ENCODE peak calls at places on chromosome 16, in ten cellular contexts. One of them, this sample, is unnamed.

GRCh38 chr16:29304251-29304900 is 102.1 kb downstream of the NPIPB11 start:
- DNase-seq in Calu3: no peak
- DNase-seq in LNCaP clone FGC: no peak
- DNase-seq in A172: no peak
- DNase-seq in activated T-helper 2 cell treated with anti-CD3 and anti-CD28 coated beads, Interferon-gamma antibody, Interleukin-2, Interleukin-4, amounts not matched to agents 10 μg/mL and 5 μg/mL and 100 μg/mL, durations not matched to agents 14 hours and 24 hours and 36 hours: no peak
- DNase-seq in activated CD4-positive, alpha-beta T cell treated with anti-CD3 and anti-CD28 coated beads, Interleukin-2, amount 50 U/mL, for 24 hours: no peak
- DNase-seq in AML-193: no peak
- DNase-seq in tibial artery: no peak
- DNase-seq in nephron progenitor cell: no peak
- DNase-seq in NCI-H1436 treated with DMSO at 0.1 percent for 48 hours: no peak
- DNase-seq in this sample: no peak

GRCh38 chr16:3554351-3554928 is 22.8 kb downstream of the NLRC3 start:
- DNase-seq in tibial artery: no peak
- DNase-seq in A172: no peak
- DNase-seq in LNCaP clone FGC: no peak
- DNase-seq in NCI-H1436 treated with DMSO at 0.1 percent for 48 hours: no peak
- DNase-seq in AML-193: no peak
- DNase-seq in activated T-helper 2 cell treated with anti-CD3 and anti-CD28 coated beads, Interferon-gamma antibody, Interleukin-2, Interleukin-4, amounts not matched to agents 10 μg/mL and 5 μg/mL and 100 μg/mL, durations not matched to agents 14 hours and 24 hours and 36 hours: no peak
- DNase-seq in nephron progenitor cell: no peak
- DNase-seq in Calu3: no peak
- DNase-seq in activated CD4-positive, alpha-beta T cell treated with anti-CD3 and anti-CD28 coated beads, Interleukin-2, amount 50 U/mL, for 24 hours: no peak
- DNase-seq in this sample: no peak

GRCh38 chr16:50653056-50653455 is 28.1 kb downstream of the SNX20 start:
- DNase-seq in Calu3: no peak
- DNase-seq in tibial artery: no peak
- DNase-seq in activated T-helper 2 cell treated with anti-CD3 and anti-CD28 coated beads, Interferon-gamma antibody, Interleukin-2, Interleukin-4, amounts not matched to agents 10 μg/mL and 5 μg/mL and 100 μg/mL, durations not matched to agents 14 hours and 24 hours and 36 hours: no peak
- DNase-seq in A172: no peak
- DNase-seq in AML-193: no peak
- DNase-seq in LNCaP clone FGC: no peak
- DNase-seq in nephron progenitor cell: no peak
- DNase-seq in activated CD4-positive, alpha-beta T cell treated with anti-CD3 and anti-CD28 coated beads, Interleukin-2, amount 50 U/mL, for 24 hours: no peak
- DNase-seq in NCI-H1436 treated with DMSO at 0.1 percent for 48 hours: no peak
- DNase-seq in this sample: no peak

GRCh38 chr16:85234310-85235235 is 122.3 kb upstream of the CIBAR2 start:
- DNase-seq in activated CD4-positive, alpha-beta T cell treated with anti-CD3 and anti-CD28 coated beads, Interleukin-2, amount 50 U/mL, for 24 hours: no peak
- DNase-seq in nephron progenitor cell: peak
- DNase-seq in NCI-H1436 treated with DMSO at 0.1 percent for 48 hours: no peak
- DNase-seq in AML-193: no peak
- DNase-seq in LNCaP clone FGC: no peak
- DNase-seq in tibial artery: peak
- DNase-seq in A172: peak
- DNase-seq in activated T-helper 2 cell treated with anti-CD3 and anti-CD28 coated beads, Interferon-gamma antibody, Interleukin-2, Interleukin-4, amounts not matched to agents 10 μg/mL and 5 μg/mL and 100 μg/mL, durations not matched to agents 14 hours and 24 hours and 36 hours: no peak
- DNase-seq in Calu3: peak
- DNase-seq in this sample: peak

GRCh38 chr16:50208460-50208931 is 55.4 kb downstream of the TENT4B start:
- DNase-seq in nephron progenitor cell: no peak
- DNase-seq in AML-193: no peak
- DNase-seq in activated T-helper 2 cell treated with anti-CD3 and anti-CD28 coated beads, Interferon-gamma antibody, Interleukin-2, Interleukin-4, amounts not matched to agents 10 μg/mL and 5 μg/mL and 100 μg/mL, durations not matched to agents 14 hours and 24 hours and 36 hours: no peak
- DNase-seq in NCI-H1436 treated with DMSO at 0.1 percent for 48 hours: no peak
- DNase-seq in activated CD4-positive, alpha-beta T cell treated with anti-CD3 and anti-CD28 coated beads, Interleukin-2, amount 50 U/mL, for 24 hours: no peak
- DNase-seq in A172: peak
- DNase-seq in Calu3: no peak
- DNase-seq in tibial artery: no peak
- DNase-seq in LNCaP clone FGC: no peak
- DNase-seq in this sample: no peak

GRCh38 chr16:48409839-48410610 is 24.8 kb upstream of the SIAH1 start:
- DNase-seq in nephron progenitor cell: no peak
- DNase-seq in activated CD4-positive, alpha-beta T cell treated with anti-CD3 and anti-CD28 coated beads, Interleukin-2, amount 50 U/mL, for 24 hours: no peak
- DNase-seq in Calu3: peak
- DNase-seq in AML-193: no peak
- DNase-seq in activated T-helper 2 cell treated with anti-CD3 and anti-CD28 coated beads, Interferon-gamma antibody, Interleukin-2, Interleukin-4, amounts not matched to agents 10 μg/mL and 5 μg/mL and 100 μg/mL, durations not matched to agents 14 hours and 24 hours and 36 hours: no peak
- DNase-seq in A172: peak
- DNase-seq in LNCaP clone FGC: no peak
- DNase-seq in tibial artery: no peak
- DNase-seq in NCI-H1436 treated with DMSO at 0.1 percent for 48 hours: no peak
- DNase-seq in this sample: peak

GRCh38 chr16:8764486-8765250 is 32.8 kb downstream of the TMEM186 start:
- DNase-seq in AML-193: no peak
- DNase-seq in A172: no peak
- DNase-seq in activated T-helper 2 cell treated with anti-CD3 and anti-CD28 coated beads, Interferon-gamma antibody, Interleukin-2, Interleukin-4, amounts not matched to agents 10 μg/mL and 5 μg/mL and 100 μg/mL, durations not matched to agents 14 hours and 24 hours and 36 hours: no peak
- DNase-seq in tibial artery: no peak
- DNase-seq in activated CD4-positive, alpha-beta T cell treated with anti-CD3 and anti-CD28 coated beads, Interleukin-2, amount 50 U/mL, for 24 hours: no peak
- DNase-seq in Calu3: no peak
- DNase-seq in nephron progenitor cell: no peak
- DNase-seq in LNCaP clone FGC: no peak
- DNase-seq in NCI-H1436 treated with DMSO at 0.1 percent for 48 hours: no peak
- DNase-seq in this sample: no peak

GRCh38 chr16:66266436-66267286 is 99.8 kb upstream of the CDH5 start:
- DNase-seq in AML-193: no peak
- DNase-seq in Calu3: no peak
- DNase-seq in A172: no peak
- DNase-seq in NCI-H1436 treated with DMSO at 0.1 percent for 48 hours: no peak
- DNase-seq in LNCaP clone FGC: no peak
- DNase-seq in tibial artery: peak
- DNase-seq in activated T-helper 2 cell treated with anti-CD3 and anti-CD28 coated beads, Interferon-gamma antibody, Interleukin-2, Interleukin-4, amounts not matched to agents 10 μg/mL and 5 μg/mL and 100 μg/mL, durations not matched to agents 14 hours and 24 hours and 36 hours: no peak
- DNase-seq in activated CD4-positive, alpha-beta T cell treated with anti-CD3 and anti-CD28 coated beads, Interleukin-2, amount 50 U/mL, for 24 hours: no peak
- DNase-seq in nephron progenitor cell: peak
- DNase-seq in this sample: peak

GRCh38 chr16:24036038-24036543 is 200.3 kb downstream of the PRKCB start:
- DNase-seq in activated T-helper 2 cell treated with anti-CD3 and anti-CD28 coated beads, Interferon-gamma antibody, Interleukin-2, Interleukin-4, amounts not matched to agents 10 μg/mL and 5 μg/mL and 100 μg/mL, durations not matched to agents 14 hours and 24 hours and 36 hours: no peak
- DNase-seq in activated CD4-positive, alpha-beta T cell treated with anti-CD3 and anti-CD28 coated beads, Interleukin-2, amount 50 U/mL, for 24 hours: no peak
- DNase-seq in tibial artery: no peak
- DNase-seq in NCI-H1436 treated with DMSO at 0.1 percent for 48 hours: no peak
- DNase-seq in nephron progenitor cell: no peak
- DNase-seq in AML-193: no peak
- DNase-seq in Calu3: no peak
- DNase-seq in LNCaP clone FGC: no peak
- DNase-seq in A172: no peak
- DNase-seq in this sample: no peak

GRCh38 chr16:28824548-28824973 is 1.8 kb downstream of the ATXN2L start:
- DNase-seq in activated T-helper 2 cell treated with anti-CD3 and anti-CD28 coated beads, Interferon-gamma antibody, Interleukin-2, Interleukin-4, amounts not matched to agents 10 μg/mL and 5 μg/mL and 100 μg/mL, durations not matched to agents 14 hours and 24 hours and 36 hours: no peak
- DNase-seq in nephron progenitor cell: no peak
- DNase-seq in Calu3: no peak
- DNase-seq in tibial artery: no peak
- DNase-seq in NCI-H1436 treated with DMSO at 0.1 percent for 48 hours: no peak
- DNase-seq in LNCaP clone FGC: no peak
- DNase-seq in AML-193: no peak
- DNase-seq in A172: no peak
- DNase-seq in activated CD4-positive, alpha-beta T cell treated with anti-CD3 and anti-CD28 coated beads, Interleukin-2, amount 50 U/mL, for 24 hours: no peak
- DNase-seq in this sample: no peak

GRCh38 chr16:24635900-24636610 is 93.4 kb upstream of the TNRC6A start:
- DNase-seq in Calu3: peak
- DNase-seq in nephron progenitor cell: no peak
- DNase-seq in activated CD4-positive, alpha-beta T cell treated with anti-CD3 and anti-CD28 coated beads, Interleukin-2, amount 50 U/mL, for 24 hours: no peak
- DNase-seq in activated T-helper 2 cell treated with anti-CD3 and anti-CD28 coated beads, Interferon-gamma antibody, Interleukin-2, Interleukin-4, amounts not matched to agents 10 μg/mL and 5 μg/mL and 100 μg/mL, durations not matched to agents 14 hours and 24 hours and 36 hours: no peak
- DNase-seq in AML-193: no peak
- DNase-seq in LNCaP clone FGC: peak
- DNase-seq in tibial artery: peak
- DNase-seq in NCI-H1436 treated with DMSO at 0.1 percent for 48 hours: no peak
- DNase-seq in A172: peak
- DNase-seq in this sample: peak

GRCh38 chr16:65068151-65068740 is 53.6 kb downstream of the CDH11 start:
- DNase-seq in A172: peak
- DNase-seq in activated T-helper 2 cell treated with anti-CD3 and anti-CD28 coated beads, Interferon-gamma antibody, Interleukin-2, Interleukin-4, amounts not matched to agents 10 μg/mL and 5 μg/mL and 100 μg/mL, durations not matched to agents 14 hours and 24 hours and 36 hours: no peak
- DNase-seq in activated CD4-positive, alpha-beta T cell treated with anti-CD3 and anti-CD28 coated beads, Interleukin-2, amount 50 U/mL, for 24 hours: no peak
- DNase-seq in tibial artery: no peak
- DNase-seq in Calu3: no peak
- DNase-seq in LNCaP clone FGC: no peak
- DNase-seq in NCI-H1436 treated with DMSO at 0.1 percent for 48 hours: no peak
- DNase-seq in nephron progenitor cell: no peak
- DNase-seq in AML-193: no peak
- DNase-seq in this sample: no peak

GRCh38 chr16:15754821-15755534 is 101.8 kb downstream of the MYH11 start:
- DNase-seq in A172: no peak
- DNase-seq in tibial artery: no peak
- DNase-seq in activated T-helper 2 cell treated with anti-CD3 and anti-CD28 coated beads, Interferon-gamma antibody, Interleukin-2, Interleukin-4, amounts not matched to agents 10 μg/mL and 5 μg/mL and 100 μg/mL, durations not matched to agents 14 hours and 24 hours and 36 hours: no peak
- DNase-seq in Calu3: no peak
- DNase-seq in activated CD4-positive, alpha-beta T cell treated with anti-CD3 and anti-CD28 coated beads, Interleukin-2, amount 50 U/mL, for 24 hours: no peak
- DNase-seq in nephron progenitor cell: no peak
- DNase-seq in AML-193: no peak
- DNase-seq in NCI-H1436 treated with DMSO at 0.1 percent for 48 hours: no peak
- DNase-seq in LNCaP clone FGC: no peak
- DNase-seq in this sample: no peak

GRCh38 chr16:85313541-85314208 is 201.4 kb upstream of the CIBAR2 start:
- DNase-seq in LNCaP clone FGC: no peak
- DNase-seq in AML-193: no peak
- DNase-seq in activated CD4-positive, alpha-beta T cell treated with anti-CD3 and anti-CD28 coated beads, Interleukin-2, amount 50 U/mL, for 24 hours: no peak
- DNase-seq in NCI-H1436 treated with DMSO at 0.1 percent for 48 hours: no peak
- DNase-seq in A172: no peak
- DNase-seq in activated T-helper 2 cell treated with anti-CD3 and anti-CD28 coated beads, Interferon-gamma antibody, Interleukin-2, Interleukin-4, amounts not matched to agents 10 μg/mL and 5 μg/mL and 100 μg/mL, durations not matched to agents 14 hours and 24 hours and 36 hours: no peak
- DNase-seq in nephron progenitor cell: no peak
- DNase-seq in tibial artery: no peak
- DNase-seq in Calu3: no peak
- DNase-seq in this sample: no peak

GRCh38 chr16:14529010-14529669 is 100.9 kb downstream of the PARN start:
- DNase-seq in tibial artery: peak
- DNase-seq in AML-193: peak
- DNase-seq in nephron progenitor cell: peak
- DNase-seq in Calu3: peak
- DNase-seq in activated CD4-positive, alpha-beta T cell treated with anti-CD3 and anti-CD28 coated beads, Interleukin-2, amount 50 U/mL, for 24 hours: peak
- DNase-seq in activated T-helper 2 cell treated with anti-CD3 and anti-CD28 coated beads, Interferon-gamma antibody, Interleukin-2, Interleukin-4, amounts not matched to agents 10 μg/mL and 5 μg/mL and 100 μg/mL, durations not matched to agents 14 hours and 24 hours and 36 hours: peak
- DNase-seq in NCI-H1436 treated with DMSO at 0.1 percent for 48 hours: peak
- DNase-seq in A172: peak
- DNase-seq in LNCaP clone FGC: peak
- DNase-seq in this sample: peak